ENCODE peak calls at places on chromosomes 16 and 17, in six cellular contexts. One of them, this sample, is unnamed.
A peak's percentile ranks its signal among the peaks of the same experiment; 100 is the strongest.

GRCh38 chr17:64992325-64992802 is 64.2 kb downstream of the GNA13 start:
- DNase-seq in uterus: no peak
- DNase-seq in HCT116: peak; percentile 97
- DNase-seq in CD8-positive, alpha-beta T cell: no peak
- DNase-seq in psoas muscle: no peak
- DNase-seq in adrenal gland: peak; percentile 57
- DNase-seq in this sample: no peak

GRCh38 chr17:74546586-74546985 is 671 bp upstream of the CD300C start:
- DNase-seq in adrenal gland: no peak
- DNase-seq in CD8-positive, alpha-beta T cell: no peak
- DNase-seq in uterus: no peak
- DNase-seq in HCT116: no peak
- DNase-seq in psoas muscle: no peak
- DNase-seq in this sample: no peak

GRCh38 chr17:34252138-34252889 is 2.8 kb upstream of the CCL2 start:
- DNase-seq in HCT116: no peak
- DNase-seq in CD8-positive, alpha-beta T cell: no peak
- DNase-seq in uterus: peak; percentile 96
- DNase-seq in adrenal gland: peak; percentile 93
- DNase-seq in psoas muscle: peak; percentile 93
- DNase-seq in this sample: peak; percentile 69

GRCh38 chr16:67009158-67009557 is 19.8 kb upstream of the CBFB start:
- DNase-seq in adrenal gland: no peak
- DNase-seq in uterus: no peak
- DNase-seq in CD8-positive, alpha-beta T cell: no peak
- DNase-seq in psoas muscle: no peak
- DNase-seq in HCT116: no peak
- DNase-seq in this sample: peak; percentile 27

GRCh38 chr17:19260958-19261357 is 23.8 kb downstream of the EPN2 start:
- DNase-seq in psoas muscle: no peak
- DNase-seq in uterus: no peak
- DNase-seq in HCT116: peak; percentile 10
- DNase-seq in adrenal gland: no peak
- DNase-seq in CD8-positive, alpha-beta T cell: no peak
- DNase-seq in this sample: no peak

GRCh38 chr17:732788-733720 is 658 bp downstream of the TLCD3A start:
- DNase-seq in CD8-positive, alpha-beta T cell: no peak
- DNase-seq in adrenal gland: peak; percentile 29
- DNase-seq in uterus: peak; percentile 24
- DNase-seq in HCT116: no peak
- DNase-seq in psoas muscle: peak; percentile 42
- DNase-seq in this sample: peak; percentile 38

GRCh38 chr17:7204335-7204734 is 15.3 kb downstream of the DLG4 start:
- DNase-seq in HCT116: no peak
- DNase-seq in uterus: peak; percentile 35
- DNase-seq in CD8-positive, alpha-beta T cell: no peak
- DNase-seq in adrenal gland: peak; percentile 13
- DNase-seq in psoas muscle: no peak
- DNase-seq in this sample: no peak

GRCh38 chr17:69175812-69176517 is 34.3 kb upstream of the ABCA6 start:
- DNase-seq in uterus: no peak
- DNase-seq in HCT116: peak; percentile 77
- DNase-seq in adrenal gland: no peak
- DNase-seq in CD8-positive, alpha-beta T cell: no peak
- DNase-seq in psoas muscle: no peak
- DNase-seq in this sample: no peak

GRCh38 chr17:66654341-66654740 is 180.6 kb upstream of the CACNG5 start:
- DNase-seq in uterus: no peak
- DNase-seq in CD8-positive, alpha-beta T cell: no peak
- DNase-seq in adrenal gland: no peak
- DNase-seq in HCT116: no peak
- DNase-seq in psoas muscle: no peak
- DNase-seq in this sample: peak; percentile 63
- TF ChIP-seq CTCF in uterus: no peak
- TF ChIP-seq CTCF in CD8-positive, alpha-beta T cell: no peak
- TF ChIP-seq CTCF in adrenal gland: no peak
- TF ChIP-seq CTCF in HCT116: no peak
- TF ChIP-seq CTCF in psoas muscle: no peak
- TF ChIP-seq CTCF in this sample: no peak

GRCh38 chr17:48555183-48555615 is 10.3 kb upstream of the HOXB2 start:
- DNase-seq in adrenal gland: peak; percentile 67
- DNase-seq in psoas muscle: no peak
- DNase-seq in uterus: no peak
- DNase-seq in HCT116: no peak
- DNase-seq in CD8-positive, alpha-beta T cell: no peak
- DNase-seq in this sample: peak; percentile 84
- H3K4me3 ChIP-seq in adrenal gland: peak overlapping the region; percentile 29
- H3K4me3 ChIP-seq in psoas muscle: peak overlapping the region; percentile 64
- H3K4me3 ChIP-seq in uterus: peak overlapping the region; percentile 40
- H3K4me3 ChIP-seq in HCT116: no peak overlapping the region
- H3K4me3 ChIP-seq in CD8-positive, alpha-beta T cell: no peak overlapping the region
- H3K4me3 ChIP-seq in this sample: peak overlapping the region; percentile 51

GRCh38 chr17:79136596-79136995 is 62.0 kb downstream of the ENGASE start:
- DNase-seq in HCT116: no peak
- DNase-seq in adrenal gland: no peak
- DNase-seq in psoas muscle: no peak
- DNase-seq in CD8-positive, alpha-beta T cell: no peak
- DNase-seq in uterus: no peak
- DNase-seq in this sample: no peak
- H3K27ac ChIP-seq in HCT116: no peak overlapping the region
- H3K27ac ChIP-seq in adrenal gland: no peak overlapping the region
- H3K27ac ChIP-seq in psoas muscle: no peak overlapping the region
- H3K27ac ChIP-seq in CD8-positive, alpha-beta T cell: no peak overlapping the region
- H3K27ac ChIP-seq in uterus: no peak overlapping the region
- H3K27ac ChIP-seq in this sample: no peak overlapping the region

GRCh38 chr17:50507871-50508572 is at the start of gene MYCBPAP:
- DNase-seq in HCT116: no peak
- DNase-seq in uterus: peak; percentile 87
- DNase-seq in CD8-positive, alpha-beta T cell: peak; percentile 73
- DNase-seq in psoas muscle: peak; percentile 86
- DNase-seq in adrenal gland: peak; percentile 79
- DNase-seq in this sample: peak; percentile 88
- TF ChIP-seq CTCF in HCT116: no peak
- TF ChIP-seq CTCF in uterus: peak; percentile 15
- TF ChIP-seq CTCF in CD8-positive, alpha-beta T cell: no peak
- TF ChIP-seq CTCF in psoas muscle: peak; percentile 15
- TF ChIP-seq CTCF in adrenal gland: no peak
- TF ChIP-seq CTCF in this sample: peak; percentile 26